ENCODE peak calls at places on chromosome 18, in seven cellular contexts. One of them, this sample, is unnamed.

GRCh38 chr18:33804258-33804657 is 226.2 kb downstream of the ASXL3 start:
- DNase-seq in fibroblast of lung: peak; percentile 78
- DNase-seq in stomach: peak; percentile 40
- DNase-seq in tibial nerve: peak; percentile 12
- DNase-seq in OCI-LY7: no peak
- DNase-seq in Panc1: no peak
- DNase-seq in lower lobe of right lung: no peak
- DNase-seq in this sample: no peak

GRCh38 chr18:75213610-75214009 is 3.0 kb downstream of the TSHZ1 start:
- DNase-seq in fibroblast of lung: peak; percentile 86
- DNase-seq in stomach: no peak
- DNase-seq in tibial nerve: no peak
- DNase-seq in OCI-LY7: no peak
- DNase-seq in Panc1: no peak
- DNase-seq in lower lobe of right lung: no peak
- DNase-seq in this sample: no peak

GRCh38 chr18:25310045-25310444 is 41.9 kb downstream of the ZNF521 start:
- DNase-seq in fibroblast of lung: peak; percentile 83
- DNase-seq in stomach: no peak
- DNase-seq in tibial nerve: no peak
- DNase-seq in OCI-LY7: peak; percentile 38
- DNase-seq in Panc1: no peak
- DNase-seq in lower lobe of right lung: no peak
- DNase-seq in this sample: no peak

GRCh38 chr18:12336251-12336650 is 28.2 kb downstream of the TUBB6 start:
- DNase-seq in fibroblast of lung: no peak
- DNase-seq in stomach: no peak
- DNase-seq in tibial nerve: no peak
- DNase-seq in OCI-LY7: no peak
- DNase-seq in Panc1: no peak
- DNase-seq in lower lobe of right lung: no peak
- DNase-seq in this sample: no peak

GRCh38 chr18:12256946-12257345 is 2.8 kb downstream of the CIDEA start:
- DNase-seq in fibroblast of lung: peak; percentile 9
- DNase-seq in stomach: no peak
- DNase-seq in tibial nerve: no peak
- DNase-seq in OCI-LY7: no peak
- DNase-seq in Panc1: no peak
- DNase-seq in lower lobe of right lung: no peak
- DNase-seq in this sample: no peak

GRCh38 chr18:8776013-8776515 is 70.7 kb downstream of the MTCL1 start:
- DNase-seq in fibroblast of lung: no peak
- DNase-seq in stomach: no peak
- DNase-seq in tibial nerve: no peak
- DNase-seq in OCI-LY7: no peak
- DNase-seq in Panc1: no peak
- DNase-seq in lower lobe of right lung: no peak
- DNase-seq in this sample: no peak

GRCh38 chr18:59502222-59502898 is 143.3 kb upstream of the LMAN1 start:
- DNase-seq in fibroblast of lung: peak; percentile 88
- DNase-seq in stomach: no peak
- DNase-seq in tibial nerve: no peak
- DNase-seq in OCI-LY7: no peak
- DNase-seq in Panc1: no peak
- DNase-seq in lower lobe of right lung: no peak
- DNase-seq in this sample: peak; percentile 28

GRCh38 chr18:79897940-79898625 is 53.4 kb downstream of the SLC66A2 start:
- DNase-seq in fibroblast of lung: no peak
- DNase-seq in stomach: no peak
- DNase-seq in tibial nerve: no peak
- DNase-seq in OCI-LY7: no peak
- DNase-seq in Panc1: no peak
- DNase-seq in lower lobe of right lung: no peak
- DNase-seq in this sample: no peak

GRCh38 chr18:8623549-8624106 is 14.4 kb downstream of the RAB12 start:
- DNase-seq in fibroblast of lung: no peak
- DNase-seq in stomach: no peak
- DNase-seq in tibial nerve: no peak
- DNase-seq in OCI-LY7: no peak
- DNase-seq in Panc1: no peak
- DNase-seq in lower lobe of right lung: peak; percentile 59
- DNase-seq in this sample: no peak

GRCh38 chr18:79513381-79514081 is 117.8 kb downstream of the NFATC1 start:
- DNase-seq in fibroblast of lung: no peak
- DNase-seq in stomach: peak; percentile 18
- DNase-seq in tibial nerve: no peak
- DNase-seq in OCI-LY7: no peak
- DNase-seq in Panc1: no peak
- DNase-seq in lower lobe of right lung: no peak
- DNase-seq in this sample: no peak

GRCh38 chr18:12679183-12679786 is 21.4 kb upstream of the SPIRE1 start:
- DNase-seq in fibroblast of lung: peak; percentile 44
- DNase-seq in stomach: no peak
- DNase-seq in tibial nerve: peak; percentile 44
- DNase-seq in OCI-LY7: no peak
- DNase-seq in Panc1: no peak
- DNase-seq in lower lobe of right lung: peak; percentile 63
- DNase-seq in this sample: no peak

GRCh38 chr18:24770625-24771024 is 310.2 kb downstream of the HRH4 start:
- DNase-seq in fibroblast of lung: no peak
- DNase-seq in stomach: no peak
- DNase-seq in tibial nerve: no peak
- DNase-seq in OCI-LY7: no peak
- DNase-seq in Panc1: no peak
- DNase-seq in lower lobe of right lung: no peak
- DNase-seq in this sample: no peak

GRCh38 chr18:4797286-4797685 is 342.2 kb upstream of the DLGAP1 start:
- DNase-seq in fibroblast of lung: no peak
- DNase-seq in stomach: no peak
- DNase-seq in tibial nerve: no peak
- DNase-seq in OCI-LY7: no peak
- DNase-seq in Panc1: no peak
- DNase-seq in lower lobe of right lung: no peak
- DNase-seq in this sample: no peak

GRCh38 chr18:75111673-75112485 is 97.1 kb downstream of the PTGR3 start:
- DNase-seq in fibroblast of lung: no peak
- DNase-seq in stomach: no peak
- DNase-seq in tibial nerve: no peak
- DNase-seq in OCI-LY7: no peak
- DNase-seq in Panc1: no peak
- DNase-seq in lower lobe of right lung: no peak
- DNase-seq in this sample: no peak

GRCh38 chr18:77736817-77737216 is 487.2 kb downstream of the GALR1 start:
- DNase-seq in fibroblast of lung: no peak
- DNase-seq in stomach: no peak
- DNase-seq in tibial nerve: no peak
- DNase-seq in OCI-LY7: no peak
- DNase-seq in Panc1: no peak
- DNase-seq in lower lobe of right lung: no peak
- DNase-seq in this sample: no peak

GRCh38 chr18:74434466-74434865 is 22.6 kb downstream of the DIPK1C start:
- DNase-seq in fibroblast of lung: no peak
- DNase-seq in stomach: no peak
- DNase-seq in tibial nerve: no peak
- DNase-seq in OCI-LY7: no peak
- DNase-seq in Panc1: no peak
- DNase-seq in lower lobe of right lung: no peak
- DNase-seq in this sample: no peak

GRCh38 chr18:25941556-25941955 is 148.9 kb downstream of the SS18 start:
- DNase-seq in fibroblast of lung: peak; percentile 1
- DNase-seq in stomach: no peak
- DNase-seq in tibial nerve: no peak
- DNase-seq in OCI-LY7: no peak
- DNase-seq in Panc1: no peak
- DNase-seq in lower lobe of right lung: no peak
- DNase-seq in this sample: no peak

GRCh38 chr18:48983793-48984437 is 33.1 kb upstream of the SMAD7 start:
- DNase-seq in fibroblast of lung: no peak
- DNase-seq in stomach: peak; percentile 58
- DNase-seq in tibial nerve: no peak
- DNase-seq in OCI-LY7: peak; percentile 61
- DNase-seq in Panc1: no peak
- DNase-seq in lower lobe of right lung: no peak
- DNase-seq in this sample: no peak

GRCh38 chr18:30450927-30451326 is 591.6 kb downstream of the DSC3 start:
- DNase-seq in fibroblast of lung: no peak
- DNase-seq in stomach: no peak
- DNase-seq in tibial nerve: no peak
- DNase-seq in OCI-LY7: no peak
- DNase-seq in Panc1: no peak
- DNase-seq in lower lobe of right lung: no peak
- DNase-seq in this sample: no peak

GRCh38 chr18:31680836-31681568 is 3.4 kb downstream of the B4GALT6 start:
- DNase-seq in fibroblast of lung: no peak
- DNase-seq in stomach: no peak
- DNase-seq in tibial nerve: no peak
- DNase-seq in OCI-LY7: peak; percentile 54
- DNase-seq in Panc1: no peak
- DNase-seq in lower lobe of right lung: no peak
- DNase-seq in this sample: peak; percentile 24

GRCh38 chr18:68662779-68663178 is 52.1 kb downstream of the TMX3 start:
- DNase-seq in fibroblast of lung: peak; percentile 44
- DNase-seq in stomach: no peak
- DNase-seq in tibial nerve: no peak
- DNase-seq in OCI-LY7: no peak
- DNase-seq in Panc1: no peak
- DNase-seq in lower lobe of right lung: no peak
- DNase-seq in this sample: no peak

GRCh38 chr18:43396266-43396665 is 119.0 kb upstream of the SYT4 start:
- DNase-seq in fibroblast of lung: peak; percentile 9
- DNase-seq in stomach: no peak
- DNase-seq in tibial nerve: no peak
- DNase-seq in OCI-LY7: no peak
- DNase-seq in Panc1: no peak
- DNase-seq in lower lobe of right lung: no peak
- DNase-seq in this sample: no peak

GRCh38 chr18:46062781-46063180 is 9.3 kb downstream of the PSTPIP2 start:
- DNase-seq in fibroblast of lung: no peak
- DNase-seq in stomach: no peak
- DNase-seq in tibial nerve: no peak
- DNase-seq in OCI-LY7: no peak
- DNase-seq in Panc1: no peak
- DNase-seq in lower lobe of right lung: no peak
- DNase-seq in this sample: no peak

GRCh38 chr18:55982992-55983391 is 395.0 kb upstream of the TCF4 start:
- DNase-seq in fibroblast of lung: peak; percentile 52
- DNase-seq in stomach: no peak
- DNase-seq in tibial nerve: no peak
- DNase-seq in OCI-LY7: no peak
- DNase-seq in Panc1: no peak
- DNase-seq in lower lobe of right lung: no peak
- DNase-seq in this sample: no peak

GRCh38 chr18:55983433-55983832 is 395.4 kb upstream of the TCF4 start:
- DNase-seq in fibroblast of lung: peak; percentile 35
- DNase-seq in stomach: no peak
- DNase-seq in tibial nerve: no peak
- DNase-seq in OCI-LY7: no peak
- DNase-seq in Panc1: no peak
- DNase-seq in lower lobe of right lung: no peak
- DNase-seq in this sample: no peak

GRCh38 chr18:55981712-55982475 is 393.9 kb upstream of the TCF4 start:
- DNase-seq in fibroblast of lung: no peak
- DNase-seq in stomach: no peak
- DNase-seq in tibial nerve: no peak
- DNase-seq in OCI-LY7: no peak
- DNase-seq in Panc1: no peak
- DNase-seq in lower lobe of right lung: no peak
- DNase-seq in this sample: no peak
- H3K4me3 ChIP-seq in fibroblast of lung: no peak overlapping the region
- H3K4me3 ChIP-seq in stomach: no peak overlapping the region
- H3K4me3 ChIP-seq in tibial nerve: no peak overlapping the region
- H3K4me3 ChIP-seq in OCI-LY7: no peak overlapping the region
- H3K4me3 ChIP-seq in Panc1: peak overlapping the region; percentile 13
- H3K4me3 ChIP-seq in lower lobe of right lung: no peak overlapping the region
- H3K4me3 ChIP-seq in this sample: no peak overlapping the region

GRCh38 chr18:66949419-66949818 is 345.5 kb upstream of the CDH19 start:
- DNase-seq in fibroblast of lung: no peak
- DNase-seq in stomach: no peak
- DNase-seq in tibial nerve: no peak
- DNase-seq in OCI-LY7: no peak
- DNase-seq in Panc1: no peak
- DNase-seq in lower lobe of right lung: no peak
- DNase-seq in this sample: no peak
- H3K9me3 ChIP-seq in fibroblast of lung: no peaks in the 10 kb centered on the region
- H3K9me3 ChIP-seq in stomach: peaks cover 5% of the 10 kb centered on the region
- H3K9me3 ChIP-seq in tibial nerve: no peaks in the 10 kb centered on the region
- H3K9me3 ChIP-seq in OCI-LY7: no peaks in the 10 kb centered on the region
- H3K9me3 ChIP-seq in Panc1: no peaks in the 10 kb centered on the region
- H3K9me3 ChIP-seq in lower lobe of right lung: no peaks in the 10 kb centered on the region
- H3K9me3 ChIP-seq in this sample: no peaks in the 10 kb centered on the region

GRCh38 chr18:9792565-9793226 is 84.6 kb downstream of the RAB31 start:
- DNase-seq in fibroblast of lung: no peak
- DNase-seq in stomach: no peak
- DNase-seq in tibial nerve: no peak
- DNase-seq in OCI-LY7: peak; percentile 27
- DNase-seq in Panc1: no peak
- DNase-seq in lower lobe of right lung: no peak
- DNase-seq in this sample: no peak
- TF ChIP-seq CTCF in fibroblast of lung: peak; percentile 34
- TF ChIP-seq CTCF in stomach: no peak
- TF ChIP-seq CTCF in tibial nerve: peak; percentile 20
- TF ChIP-seq CTCF in OCI-LY7: peak; percentile 78
- TF ChIP-seq CTCF in Panc1: peak; percentile 73
- TF ChIP-seq CTCF in lower lobe of right lung: peak; percentile 39
- TF ChIP-seq CTCF in this sample: peak; percentile 55

GRCh38 chr18:38456253-38456652 is 890.7 kb upstream of the CELF4 start:
- DNase-seq in fibroblast of lung: no peak
- DNase-seq in stomach: no peak
- DNase-seq in tibial nerve: no peak
- DNase-seq in OCI-LY7: no peak
- DNase-seq in Panc1: no peak
- DNase-seq in lower lobe of right lung: no peak
- DNase-seq in this sample: no peak

GRCh38 chr18:38458673-38459072 is 893.1 kb upstream of the CELF4 start:
- DNase-seq in fibroblast of lung: no peak
- DNase-seq in stomach: no peak
- DNase-seq in tibial nerve: no peak
- DNase-seq in OCI-LY7: no peak
- DNase-seq in Panc1: no peak
- DNase-seq in lower lobe of right lung: no peak
- DNase-seq in this sample: no peak

GRCh38 chr18:38460657-38461056 is 895.1 kb upstream of the CELF4 start:
- DNase-seq in fibroblast of lung: no peak
- DNase-seq in stomach: no peak
- DNase-seq in tibial nerve: no peak
- DNase-seq in OCI-LY7: no peak
- DNase-seq in Panc1: no peak
- DNase-seq in lower lobe of right lung: no peak
- DNase-seq in this sample: no peak

GRCh38 chr18:38459086-38459485 is 893.5 kb upstream of the CELF4 start:
- DNase-seq in fibroblast of lung: no peak
- DNase-seq in stomach: no peak
- DNase-seq in tibial nerve: no peak
- DNase-seq in OCI-LY7: no peak
- DNase-seq in Panc1: no peak
- DNase-seq in lower lobe of right lung: no peak
- DNase-seq in this sample: no peak

DNA sequence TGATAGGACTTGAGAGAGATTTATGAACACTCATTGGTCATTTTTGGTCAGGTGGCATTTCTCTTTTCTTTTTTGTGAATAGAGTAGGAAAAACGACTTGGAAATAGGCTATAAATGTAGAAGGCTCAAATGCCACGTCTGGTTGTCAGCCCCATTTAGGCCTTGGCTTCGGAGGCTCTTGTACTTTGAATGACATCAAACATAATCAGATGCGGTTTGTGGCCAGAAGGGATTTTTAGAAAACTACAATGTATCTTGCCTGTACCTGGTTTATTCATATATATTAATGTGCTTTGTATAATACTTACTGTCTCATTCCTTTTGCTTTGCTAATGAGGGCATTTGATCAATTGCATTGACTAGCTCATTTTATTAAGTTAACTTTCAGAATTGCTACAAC is 894.0 kb upstream of the CELF4 start:
- DNase-seq in fibroblast of lung: no peak
- DNase-seq in stomach: no peak
- DNase-seq in tibial nerve: no peak
- DNase-seq in OCI-LY7: no peak
- DNase-seq in Panc1: no peak
- DNase-seq in lower lobe of right lung: no peak
- DNase-seq in this sample: no peak
- H3K4me3 ChIP-seq in fibroblast of lung: no peak overlapping the region
- H3K4me3 ChIP-seq in stomach: no peak overlapping the region
- H3K4me3 ChIP-seq in tibial nerve: no peak overlapping the region
- H3K4me3 ChIP-seq in OCI-LY7: no peak overlapping the region
- H3K4me3 ChIP-seq in Panc1: no peak overlapping the region
- H3K4me3 ChIP-seq in lower lobe of right lung: no peak overlapping the region
- H3K4me3 ChIP-seq in this sample: no peak overlapping the region